ENCODE peak calls at places on chromosomes 7 and 10, in ten cellular contexts. One of them, this sample, is unnamed.

GRCh38 chr10:133018491-133018890 is 69.2 kb upstream of the ADGRA1 start:
- DNase-seq in CD4-positive, alpha-beta T cell: no peak
- DNase-seq in NCI-H345: no peak
- DNase-seq in amygdala: no peak
- DNase-seq in SJSA1: no peak
- DNase-seq in fibroblast of the conjunctiva: no peak
- DNase-seq in nephron progenitor cell: no peak
- DNase-seq in H54: no peak
- DNase-seq in central memory CD4-positive, alpha-beta T cell: no peak
- DNase-seq in activated T-helper 1 cell treated with anti-CD3 and anti-CD28 coated beads, Interleukin-12 subunit alpha, Interleukin-12 subunit beta, Interleukin-2, Interleukin-4 antibody, amounts not matched to agents 30 ng/mL and 10 ng/mL and 1 ng/mL, durations not matched to agents 14 hours and 24 hours and 36 hours: no peak
- DNase-seq in this sample: no peak

GRCh38 chr10:43105119-43105792 is 28.4 kb downstream of the RET start:
- DNase-seq in central memory CD4-positive, alpha-beta T cell: peak
- DNase-seq in amygdala: peak
- DNase-seq in NCI-H345: peak
- DNase-seq in H54: peak
- DNase-seq in nephron progenitor cell: peak
- DNase-seq in CD4-positive, alpha-beta T cell: peak
- DNase-seq in activated T-helper 1 cell treated with anti-CD3 and anti-CD28 coated beads, Interleukin-12 subunit alpha, Interleukin-12 subunit beta, Interleukin-2, Interleukin-4 antibody, amounts not matched to agents 30 ng/mL and 10 ng/mL and 1 ng/mL, durations not matched to agents 14 hours and 24 hours and 36 hours: peak
- DNase-seq in SJSA1: peak
- DNase-seq in fibroblast of the conjunctiva: peak
- DNase-seq in this sample: peak

GRCh38 chr10:104680467-104681401 is 39.6 kb downstream of the SORCS3 start:
- DNase-seq in CD4-positive, alpha-beta T cell: no peak
- DNase-seq in nephron progenitor cell: peak
- DNase-seq in central memory CD4-positive, alpha-beta T cell: no peak
- DNase-seq in NCI-H345: peak
- DNase-seq in H54: no peak
- DNase-seq in SJSA1: peak
- DNase-seq in amygdala: peak
- DNase-seq in activated T-helper 1 cell treated with anti-CD3 and anti-CD28 coated beads, Interleukin-12 subunit alpha, Interleukin-12 subunit beta, Interleukin-2, Interleukin-4 antibody, amounts not matched to agents 30 ng/mL and 10 ng/mL and 1 ng/mL, durations not matched to agents 14 hours and 24 hours and 36 hours: no peak
- DNase-seq in fibroblast of the conjunctiva: no peak
- DNase-seq in this sample: peak

GRCh38 chr7:30524545-30524944 is 19.9 kb upstream of the GGCT start:
- DNase-seq in H54: no peak
- DNase-seq in amygdala: no peak
- DNase-seq in activated T-helper 1 cell treated with anti-CD3 and anti-CD28 coated beads, Interleukin-12 subunit alpha, Interleukin-12 subunit beta, Interleukin-2, Interleukin-4 antibody, amounts not matched to agents 30 ng/mL and 10 ng/mL and 1 ng/mL, durations not matched to agents 14 hours and 24 hours and 36 hours: no peak
- DNase-seq in SJSA1: no peak
- DNase-seq in CD4-positive, alpha-beta T cell: no peak
- DNase-seq in NCI-H345: peak
- DNase-seq in nephron progenitor cell: no peak
- DNase-seq in central memory CD4-positive, alpha-beta T cell: no peak
- DNase-seq in fibroblast of the conjunctiva: no peak
- DNase-seq in this sample: no peak

GRCh38 chr10:5449823-5450222 is 37.5 kb downstream of the NET1 start:
- DNase-seq in amygdala: no peak
- DNase-seq in central memory CD4-positive, alpha-beta T cell: no peak
- DNase-seq in nephron progenitor cell: no peak
- DNase-seq in NCI-H345: no peak
- DNase-seq in SJSA1: peak
- DNase-seq in CD4-positive, alpha-beta T cell: no peak
- DNase-seq in fibroblast of the conjunctiva: peak
- DNase-seq in activated T-helper 1 cell treated with anti-CD3 and anti-CD28 coated beads, Interleukin-12 subunit alpha, Interleukin-12 subunit beta, Interleukin-2, Interleukin-4 antibody, amounts not matched to agents 30 ng/mL and 10 ng/mL and 1 ng/mL, durations not matched to agents 14 hours and 24 hours and 36 hours: no peak
- DNase-seq in H54: no peak
- DNase-seq in this sample: no peak

GRCh38 chr7:113202282-113202681 is 83.9 kb upstream of the SMIM30 start:
- DNase-seq in CD4-positive, alpha-beta T cell: no peak
- DNase-seq in activated T-helper 1 cell treated with anti-CD3 and anti-CD28 coated beads, Interleukin-12 subunit alpha, Interleukin-12 subunit beta, Interleukin-2, Interleukin-4 antibody, amounts not matched to agents 30 ng/mL and 10 ng/mL and 1 ng/mL, durations not matched to agents 14 hours and 24 hours and 36 hours: no peak
- DNase-seq in NCI-H345: no peak
- DNase-seq in central memory CD4-positive, alpha-beta T cell: no peak
- DNase-seq in nephron progenitor cell: no peak
- DNase-seq in fibroblast of the conjunctiva: no peak
- DNase-seq in SJSA1: no peak
- DNase-seq in H54: no peak
- DNase-seq in amygdala: no peak
- DNase-seq in this sample: no peak

GRCh38 chr10:122352817-122353525 is 21.5 kb upstream of the PLEKHA1 start:
- DNase-seq in nephron progenitor cell: no peak
- DNase-seq in fibroblast of the conjunctiva: no peak
- DNase-seq in H54: no peak
- DNase-seq in CD4-positive, alpha-beta T cell: no peak
- DNase-seq in amygdala: no peak
- DNase-seq in activated T-helper 1 cell treated with anti-CD3 and anti-CD28 coated beads, Interleukin-12 subunit alpha, Interleukin-12 subunit beta, Interleukin-2, Interleukin-4 antibody, amounts not matched to agents 30 ng/mL and 10 ng/mL and 1 ng/mL, durations not matched to agents 14 hours and 24 hours and 36 hours: no peak
- DNase-seq in NCI-H345: no peak
- DNase-seq in central memory CD4-positive, alpha-beta T cell: no peak
- DNase-seq in SJSA1: no peak
- DNase-seq in this sample: no peak

GRCh38 chr10:110834622-110835219 is 37.0 kb upstream of the PDCD4 start:
- DNase-seq in H54: no peak
- DNase-seq in amygdala: no peak
- DNase-seq in NCI-H345: no peak
- DNase-seq in fibroblast of the conjunctiva: no peak
- DNase-seq in CD4-positive, alpha-beta T cell: peak
- DNase-seq in nephron progenitor cell: peak
- DNase-seq in SJSA1: no peak
- DNase-seq in central memory CD4-positive, alpha-beta T cell: peak
- DNase-seq in activated T-helper 1 cell treated with anti-CD3 and anti-CD28 coated beads, Interleukin-12 subunit alpha, Interleukin-12 subunit beta, Interleukin-2, Interleukin-4 antibody, amounts not matched to agents 30 ng/mL and 10 ng/mL and 1 ng/mL, durations not matched to agents 14 hours and 24 hours and 36 hours: no peak
- DNase-seq in this sample: no peak

GRCh38 chr10:49253340-49253739 is 45.6 kb upstream of the C10orf71 start:
- DNase-seq in SJSA1: no peak
- DNase-seq in H54: no peak
- DNase-seq in CD4-positive, alpha-beta T cell: no peak
- DNase-seq in activated T-helper 1 cell treated with anti-CD3 and anti-CD28 coated beads, Interleukin-12 subunit alpha, Interleukin-12 subunit beta, Interleukin-2, Interleukin-4 antibody, amounts not matched to agents 30 ng/mL and 10 ng/mL and 1 ng/mL, durations not matched to agents 14 hours and 24 hours and 36 hours: no peak
- DNase-seq in central memory CD4-positive, alpha-beta T cell: no peak
- DNase-seq in fibroblast of the conjunctiva: no peak
- DNase-seq in nephron progenitor cell: no peak
- DNase-seq in amygdala: no peak
- DNase-seq in NCI-H345: no peak
- DNase-seq in this sample: no peak

GRCh38 chr10:109866168-109866994 is 56.9 kb downstream of the XPNPEP1 start:
- DNase-seq in CD4-positive, alpha-beta T cell: no peak
- DNase-seq in activated T-helper 1 cell treated with anti-CD3 and anti-CD28 coated beads, Interleukin-12 subunit alpha, Interleukin-12 subunit beta, Interleukin-2, Interleukin-4 antibody, amounts not matched to agents 30 ng/mL and 10 ng/mL and 1 ng/mL, durations not matched to agents 14 hours and 24 hours and 36 hours: no peak
- DNase-seq in amygdala: no peak
- DNase-seq in nephron progenitor cell: no peak
- DNase-seq in H54: no peak
- DNase-seq in NCI-H345: no peak
- DNase-seq in central memory CD4-positive, alpha-beta T cell: no peak
- DNase-seq in fibroblast of the conjunctiva: no peak
- DNase-seq in SJSA1: no peak
- DNase-seq in this sample: no peak

GRCh38 chr7:2425749-2426148 is 22.3 kb downstream of the CHST12 start:
- DNase-seq in nephron progenitor cell: no peak
- DNase-seq in fibroblast of the conjunctiva: no peak
- DNase-seq in NCI-H345: no peak
- DNase-seq in CD4-positive, alpha-beta T cell: no peak
- DNase-seq in amygdala: no peak
- DNase-seq in activated T-helper 1 cell treated with anti-CD3 and anti-CD28 coated beads, Interleukin-12 subunit alpha, Interleukin-12 subunit beta, Interleukin-2, Interleukin-4 antibody, amounts not matched to agents 30 ng/mL and 10 ng/mL and 1 ng/mL, durations not matched to agents 14 hours and 24 hours and 36 hours: no peak
- DNase-seq in H54: no peak
- DNase-seq in central memory CD4-positive, alpha-beta T cell: no peak
- DNase-seq in SJSA1: no peak
- DNase-seq in this sample: no peak

GRCh38 chr7:140230517-140230861 is 53.7 kb upstream of the KDM7A start:
- DNase-seq in H54: no peak
- DNase-seq in SJSA1: no peak
- DNase-seq in amygdala: no peak
- DNase-seq in fibroblast of the conjunctiva: no peak
- DNase-seq in NCI-H345: peak
- DNase-seq in CD4-positive, alpha-beta T cell: peak
- DNase-seq in central memory CD4-positive, alpha-beta T cell: peak
- DNase-seq in activated T-helper 1 cell treated with anti-CD3 and anti-CD28 coated beads, Interleukin-12 subunit alpha, Interleukin-12 subunit beta, Interleukin-2, Interleukin-4 antibody, amounts not matched to agents 30 ng/mL and 10 ng/mL and 1 ng/mL, durations not matched to agents 14 hours and 24 hours and 36 hours: peak
- DNase-seq in nephron progenitor cell: peak
- DNase-seq in this sample: no peak